ENCODE peak calls at places on chromosomes 12 and 14, in eight cellular contexts. Z is ELR; L is heart left ventricle; F is K562; V is activated CD8-positive, alpha-beta T cell treated with anti-CD3 and anti-CD28 coated beads, Interleukin-2, amount 10 ng/mL, durations not matched to agents 7 days and 5 days; K is NCI-H1694 treated with DMSO at 0.1 percent for 48 hours; O is naive thymus-derived CD8-positive, alpha-beta T cell; N is HS-5. X is an unnamed sample.

GRCh38 chr14:50977863-50978520 is 33.7 kb upstream of the PYGL start:
- DNase-seq in Z (no peak), L (no peak), F (no peak), V (no peak), K (no peak), O (no peak), N (no peak), X (no peak)

GRCh38 chr12:122724641-122725243 is 5.9 kb downstream of the HCAR1 start:
- DNase-seq in Z (no peak), L (no peak), F (no peak), V (no peak), K (no peak), O (no peak), N (no peak), X (no peak)

GRCh38 chr14:103697196-103697595 is 18.1 kb downstream of the XRCC3 start:
- DNase-seq in Z (no peak), L (peak; percentile 16), F (no peak), V (no peak), K (no peak), O (no peak), N (no peak), X (no peak)

GRCh38 chr14:20460458-20461229 is 590 bp downstream of the PIP4P1 start:
- DNase-seq in Z (peak; percentile 6), L (no peak), F (peak; percentile 29), V (peak; percentile 59), K (no peak), O (peak; percentile 79), N (no peak), X (no peak)

GRCh38 chr12:60173213-60174170 is 577.7 kb downstream of the SLC16A7 start:
- DNase-seq in Z (no peak), L (no peak), F (peak; percentile 11), V (no peak), K (no peak), O (no peak), N (no peak), X (no peak)

GRCh38 chr14:95180966-95181733 is 23.8 kb upstream of the DICER1 start:
- DNase-seq in Z (no peak), L (no peak), F (no peak), V (no peak), K (no peak), O (no peak), N (no peak), X (no peak)

GRCh38 chr12:109773384-109774011 is 59.7 kb downstream of the TRPV4 start:
- DNase-seq in Z (no peak), L (no peak), F (no peak), V (no peak), K (no peak), O (no peak), N (no peak), X (no peak)

GRCh38 chr12:118060301-118061010 is 523 bp downstream of the WSB2 start:
- DNase-seq in Z (peak; percentile 52), L (peak; percentile 52), F (peak; percentile 41), V (peak; percentile 40), K (no peak), O (no peak), N (no peak), X (no peak)

GRCh38 chr12:45565590-45565989 is 163.9 kb upstream of the ARID2 start:
- DNase-seq in Z (no peak), L (no peak), F (no peak), V (no peak), K (no peak), O (no peak), N (no peak), X (no peak)

GRCh38 chr12:79373896-79374499 is 316.8 kb downstream of the PAWR start:
- DNase-seq in Z (peak; percentile 55), L (no peak), F (peak; percentile 38), V (peak; percentile 20), K (no peak), O (no peak), N (no peak), X (no peak)

GRCh38 chr12:12608557-12608957 is 3.1 kb upstream of the CREBL2 start:
- DNase-seq in Z (peak; percentile 27), L (no peak), F (peak; percentile 14), V (no peak), K (no peak), O (no peak), N (no peak), X (no peak)

GRCh38 chr12:91818236-91819131 is 327.2 kb downstream of the BTG1 start:
- DNase-seq in Z (no peak), L (no peak), F (no peak), V (no peak), K (no peak), O (no peak), N (no peak), X (no peak)

GRCh38 chr12:132069336-132069985 is 74.7 kb downstream of the DDX51 start:
- DNase-seq in Z (no peak), L (no peak), F (no peak), V (no peak), K (no peak), O (no peak), N (no peak), X (no peak)

GRCh38 chr12:50839032-50839431 is 3.7 kb upstream of the TMPRSS12 start:
- DNase-seq in Z (no peak), L (no peak), F (no peak), V (no peak), K (no peak), O (no peak), N (no peak), X (no peak)

GRCh38 chr14:53408175-53408879 is 255.2 kb upstream of the DDHD1 start:
- DNase-seq in Z (no peak), L (no peak), F (no peak), V (no peak), K (no peak), O (no peak), N (no peak), X (no peak)

GRCh38 chr14:63910593-63911363 is 58.0 kb downstream of the SYNE2 start:
- DNase-seq in Z (no peak), L (no peak), F (no peak), V (no peak), K (no peak), O (no peak), N (no peak), X (no peak)

X was measured in cerebellum.